ENCODE peak calls at places on chromosomes 13 and 19, in four cellular contexts. E, S, A and Y are unnamed samples.
A peak's percentile ranks its signal among the peaks of the same experiment; 100 is the strongest.

GRCh38 chr19:56369886-56370676 is 23.3 kb downstream of the ZNF582 start:
- DNase-seq in E (no peak), A (no peak), S (no peak), Y (no peak)

GRCh38 chr13:93262729-93263128 is 36.1 kb downstream of the GPC6 start:
- DNase-seq in A (no peak), S (no peak), E (no peak), Y (no peak)

GRCh38 chr13:39982745-39983144 is 327.3 kb downstream of the COG6 start:
- DNase-seq in A (no peak), E (no peak), S (no peak), Y (no peak)

GRCh38 chr13:94617389-94618000 is 15.8 kb downstream of the GPR180 start:
- DNase-seq in E (no peak), A (no peak), S (no peak), Y (no peak)

GRCh38 chr19:42246143-42246868 is 3.9 kb upstream of the GSK3A start:
- DNase-seq in E (peak; percentile 66), A (peak; percentile 81), S (no peak), Y (peak; percentile 53)

GRCh38 chr19:50475736-50476223 is 527 bp upstream of the EMC10 start:
- DNase-seq in A (no peak), S (no peak), E (no peak), Y (no peak)

GRCh38 chr19:49528211-49528771 is 488 bp downstream of the RCN3 start:
- DNase-seq in E (no peak), A (peak; percentile 77), S (no peak), Y (no peak)

GRCh38 chr13:90365130-90365529 is 982.4 kb upstream of the MIR17HG start:
- DNase-seq in E (no peak), S (no peak), A (no peak), Y (no peak)

GRCh38 chr19:30444686-30445232 is 72.6 kb downstream of the ZNF536 start:
- DNase-seq in A (peak; percentile 62), S (no peak), E (no peak), Y (no peak)

GRCh38 chr19:4294389-4294788 is 7.8 kb downstream of the TMIGD2 start:
- DNase-seq in A (no peak), S (no peak), E (no peak), Y (no peak)

GRCh38 chr13:109256866-109257760 is 529.3 kb downstream of the IRS2 start:
- DNase-seq in S (no peak), E (peak; percentile 6), A (no peak), Y (peak; percentile 56)

GRCh38 chr19:45754323-45754722 is 14.7 kb downstream of the SIX5 start:
- DNase-seq in A (no peak), E (no peak), S (no peak), Y (no peak)

GRCh38 chr13:67574320-67575233 is 344.4 kb upstream of the PCDH9 start:
- DNase-seq in A (no peak), S (no peak), E (no peak), Y (no peak)

GRCh38 chr13:77291779-77292178 is 35.1 kb downstream of the MYCBP2 start:
- DNase-seq in A (no peak), S (no peak), E (no peak), Y (no peak)
- H3K36me3 ChIP-seq in A (peaks cover 85% of the 10 kb centered on the region), S (peaks cover 4% of the 10 kb centered on the region), E (peaks cover 4% of the 10 kb centered on the region), Y (no peaks in the 10 kb centered on the region)

DNA sequence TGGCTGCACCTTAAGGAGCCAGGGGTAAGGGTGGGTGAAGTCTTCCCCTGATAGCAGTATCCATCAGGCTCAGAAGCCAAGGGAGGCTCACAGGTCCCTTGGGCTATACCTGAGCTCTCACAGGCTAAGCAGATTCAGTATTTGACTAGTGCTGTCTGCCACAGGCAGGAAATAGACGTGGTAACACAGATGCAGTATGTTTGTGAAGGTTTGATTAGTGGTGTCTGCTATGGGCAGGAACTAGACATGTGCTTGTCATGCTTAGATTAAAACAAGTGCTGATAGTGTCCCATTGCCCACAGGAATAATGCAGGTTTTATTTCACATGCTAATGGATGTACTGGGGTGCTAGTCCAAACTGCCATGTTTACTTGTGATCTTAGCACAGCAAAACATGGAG is 4.0 kb downstream of the SYT5 start:
- DNase-seq in S (no peak), A (no peak), E (no peak), Y (no peak)
- TF ChIP-seq CTCF in S (no peak), A (no peak), E (no peak), Y (no peak)

GRCh38 chr19:34504809-34505291 is 23.3 kb downstream of the WTIP start:
- DNase-seq in S (no peak), E (no peak), A (no peak), Y (no peak)
- H3K36me3 ChIP-seq in S (no peaks in the 10 kb centered on the region), E (no peaks in the 10 kb centered on the region), A (no peaks in the 10 kb centered on the region), Y (no peaks in the 10 kb centered on the region)

DNA sequence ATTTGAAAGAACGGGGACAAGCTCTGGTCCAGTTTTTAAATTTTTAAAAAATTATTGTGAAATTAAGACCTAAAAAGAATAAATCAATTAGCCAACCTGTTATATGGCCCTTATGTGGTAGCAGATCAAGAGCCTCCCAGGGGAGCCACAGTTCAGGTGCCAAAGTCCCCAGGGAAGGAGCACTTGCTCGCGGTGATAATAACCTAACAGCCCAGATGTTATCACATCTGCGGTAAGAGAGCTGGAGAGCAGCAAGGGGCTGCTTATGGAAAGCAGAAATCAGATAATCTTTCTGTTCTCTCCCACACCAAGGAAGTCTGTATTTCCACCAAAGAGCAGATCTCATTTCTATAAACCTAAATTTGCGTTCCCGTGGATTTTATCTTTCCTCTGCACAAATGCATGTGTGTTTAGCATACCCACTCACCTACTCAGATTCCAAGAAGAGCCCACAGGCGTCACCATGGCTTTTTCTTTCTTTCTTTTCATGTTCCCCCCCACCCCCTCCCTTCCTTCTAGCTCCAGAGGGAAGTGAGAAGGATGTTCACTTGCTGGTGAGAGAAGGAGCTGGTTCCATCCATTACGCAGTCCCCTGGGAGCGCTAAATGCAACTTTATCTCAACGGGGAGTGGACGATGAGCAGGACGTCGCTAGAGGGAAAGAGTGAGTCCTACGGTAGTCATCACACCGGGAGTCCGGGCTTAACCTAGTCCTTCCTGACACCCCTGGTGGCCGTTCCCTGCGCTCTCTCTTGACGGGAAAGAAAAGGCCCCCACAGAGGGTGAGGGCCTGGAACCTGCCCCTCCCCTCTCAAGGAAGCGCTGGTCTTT is 1.6 kb upstream of the POU4F1 start:
- DNase-seq in E (no peak), A (no peak), S (no peak), Y (no peak)
- TF ChIP-seq CTCF in E (no peak), A (no peak), S (peak; percentile 35), Y (no peak)

DNA sequence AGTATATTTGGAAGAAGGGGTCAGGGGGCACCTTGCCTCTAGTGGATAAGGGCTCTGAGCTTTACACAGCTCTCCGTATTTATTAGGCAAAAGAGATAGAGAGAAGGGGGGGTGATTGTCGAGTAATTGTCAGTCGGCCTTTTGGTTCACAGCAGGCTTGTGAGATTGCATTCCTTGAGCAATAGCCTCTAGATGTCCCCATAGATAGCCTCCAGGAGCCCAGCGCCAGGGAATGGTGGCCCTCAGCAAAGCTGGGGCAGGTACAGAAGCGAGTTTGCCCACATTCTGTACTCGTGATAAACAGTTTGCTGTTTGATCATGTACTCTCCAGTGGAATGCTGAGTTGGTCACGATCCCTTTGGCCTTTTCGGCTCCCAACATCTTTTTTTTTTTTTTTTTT is 4.6 kb downstream of the ZNF613 start:
- DNase-seq in S (no peak), E (no peak), A (no peak), Y (no peak)
- H3K36me3 ChIP-seq in S (peaks cover 59% of the 10 kb centered on the region), E (no peaks in the 10 kb centered on the region), A (peaks cover 76% of the 10 kb centered on the region), Y (peaks cover 32% of the 10 kb centered on the region)